ENCODE peak calls at places on chromosomes 4 and X, in five cellular contexts. One of them, this sample, is unnamed.

GRCh38 chr4:184166736-184167135 is 50.9 kb downstream of the ENPP6 start:
- DNase-seq in fibroblast of pulmonary artery: no peak
- DNase-seq in upper lobe of right lung: no peak
- DNase-seq in naive thymus-derived CD4-positive, alpha-beta T cell: no peak
- DNase-seq in fibroblast of lung: no peak
- DNase-seq in this sample: no peak

GRCh38 chr4:6331018-6331417 is 61.4 kb downstream of the WFS1 start:
- DNase-seq in naive thymus-derived CD4-positive, alpha-beta T cell: no peak
- DNase-seq in fibroblast of pulmonary artery: peak
- DNase-seq in fibroblast of lung: no peak
- DNase-seq in upper lobe of right lung: no peak
- DNase-seq in this sample: no peak

GRCh38 chr4:26330946-26331345 is 10.1 kb downstream of the RBPJ start:
- DNase-seq in fibroblast of pulmonary artery: no peak
- DNase-seq in naive thymus-derived CD4-positive, alpha-beta T cell: no peak
- DNase-seq in upper lobe of right lung: no peak
- DNase-seq in fibroblast of lung: no peak
- DNase-seq in this sample: no peak

GRCh38 chrX:113275769-113276168 is 435.1 kb upstream of the AMOT start:
- DNase-seq in fibroblast of pulmonary artery: no peak
- DNase-seq in upper lobe of right lung: no peak
- DNase-seq in naive thymus-derived CD4-positive, alpha-beta T cell: no peak
- DNase-seq in fibroblast of lung: no peak
- DNase-seq in this sample: no peak

GRCh38 chr4:85928775-85929585 is 430.9 kb downstream of the MAPK10 start:
- DNase-seq in upper lobe of right lung: no peak
- DNase-seq in naive thymus-derived CD4-positive, alpha-beta T cell: no peak
- DNase-seq in fibroblast of lung: peak
- DNase-seq in fibroblast of pulmonary artery: peak
- DNase-seq in this sample: no peak

GRCh38 chrX:120790118-120790517 is 85.5 kb downstream of the CT47B1 start:
- DNase-seq in fibroblast of pulmonary artery: peak
- DNase-seq in upper lobe of right lung: no peak
- DNase-seq in fibroblast of lung: peak
- DNase-seq in naive thymus-derived CD4-positive, alpha-beta T cell: peak
- DNase-seq in this sample: peak

GRCh38 chr4:17030543-17030942 is 132.1 kb upstream of the LDB2 start:
- DNase-seq in naive thymus-derived CD4-positive, alpha-beta T cell: no peak
- DNase-seq in fibroblast of pulmonary artery: peak
- DNase-seq in fibroblast of lung: peak
- DNase-seq in upper lobe of right lung: no peak
- DNase-seq in this sample: no peak

GRCh38 chr4:20248155-20248558 is 3.5 kb upstream of the SLIT2 start:
- DNase-seq in fibroblast of lung: peak
- DNase-seq in fibroblast of pulmonary artery: peak
- DNase-seq in naive thymus-derived CD4-positive, alpha-beta T cell: no peak
- DNase-seq in upper lobe of right lung: no peak
- DNase-seq in this sample: no peak

GRCh38 chr4:147056951-147057630 is 111.4 kb upstream of the TTC29 start:
- DNase-seq in naive thymus-derived CD4-positive, alpha-beta T cell: no peak
- DNase-seq in fibroblast of lung: peak
- DNase-seq in upper lobe of right lung: no peak
- DNase-seq in fibroblast of pulmonary artery: peak
- DNase-seq in this sample: no peak

GRCh38 chrX:32871636-32872035 is 339.7 kb downstream of the DMD start:
- DNase-seq in fibroblast of pulmonary artery: peak
- DNase-seq in naive thymus-derived CD4-positive, alpha-beta T cell: no peak
- DNase-seq in upper lobe of right lung: no peak
- DNase-seq in fibroblast of lung: peak
- DNase-seq in this sample: no peak

DNA sequence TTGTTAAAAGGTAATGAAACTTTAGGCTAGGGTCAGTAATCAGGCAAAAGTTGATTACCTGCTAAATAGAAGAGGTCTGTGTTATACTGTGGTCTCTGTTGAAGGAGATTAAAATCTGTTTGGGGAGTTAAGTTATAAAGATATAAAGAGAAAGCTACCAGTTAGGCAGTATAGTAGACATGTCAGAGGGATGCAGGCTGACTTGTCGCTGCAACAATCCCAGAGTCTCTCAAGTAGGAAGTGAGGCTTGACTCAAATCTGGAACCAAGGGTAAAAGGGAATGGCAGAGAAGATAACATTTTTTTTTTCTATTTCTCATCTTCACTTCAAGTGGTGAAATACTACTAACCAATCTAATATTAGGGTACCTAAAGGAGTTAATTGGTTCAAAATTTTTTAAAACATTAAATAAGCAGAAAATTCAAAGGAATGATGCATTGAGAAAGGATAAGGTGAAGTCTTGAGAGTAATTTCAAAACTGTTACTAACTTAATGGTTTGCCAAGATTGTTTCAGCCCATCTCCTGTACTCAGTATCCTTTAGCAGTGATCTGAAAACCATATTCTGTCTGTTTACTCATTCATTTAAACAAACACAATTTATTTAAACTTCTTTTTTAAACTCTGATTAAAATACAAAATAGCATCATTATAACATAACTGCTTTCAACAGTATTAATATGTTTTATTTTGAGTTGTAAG is 12.8 kb downstream of the HERC3 start:
- DNase-seq in fibroblast of pulmonary artery: no peak
- DNase-seq in upper lobe of right lung: no peak
- DNase-seq in naive thymus-derived CD4-positive, alpha-beta T cell: no peak
- DNase-seq in fibroblast of lung: no peak
- DNase-seq in this sample: no peak
- H3K4me3 ChIP-seq in fibroblast of pulmonary artery: no peak
- H3K4me3 ChIP-seq in upper lobe of right lung: no peak
- H3K4me3 ChIP-seq in naive thymus-derived CD4-positive, alpha-beta T cell: no peak
- H3K4me3 ChIP-seq in fibroblast of lung: no peak
- H3K4me3 ChIP-seq in this sample: no peak

GRCh38 chrX:49627030-49627777 is 28.4 kb downstream of the GAGE1 start:
- DNase-seq in upper lobe of right lung: no peak
- DNase-seq in fibroblast of lung: no peak
- DNase-seq in fibroblast of pulmonary artery: no peak
- DNase-seq in naive thymus-derived CD4-positive, alpha-beta T cell: no peak
- DNase-seq in this sample: peak
- H3K4me3 ChIP-seq in upper lobe of right lung: peak
- H3K4me3 ChIP-seq in fibroblast of lung: no peak
- H3K4me3 ChIP-seq in fibroblast of pulmonary artery: no peak
- H3K4me3 ChIP-seq in naive thymus-derived CD4-positive, alpha-beta T cell: no peak
- H3K4me3 ChIP-seq in this sample: no peak

GRCh38 chr4:65971686-65972085 is 301.4 kb upstream of the EPHA5 start:
- DNase-seq in naive thymus-derived CD4-positive, alpha-beta T cell: no peak
- DNase-seq in fibroblast of pulmonary artery: no peak
- DNase-seq in upper lobe of right lung: no peak
- DNase-seq in fibroblast of lung: no peak
- DNase-seq in this sample: no peak
- H3K4me3 ChIP-seq in naive thymus-derived CD4-positive, alpha-beta T cell: no peak
- H3K4me3 ChIP-seq in fibroblast of pulmonary artery: no peak
- H3K4me3 ChIP-seq in upper lobe of right lung: no peak
- H3K4me3 ChIP-seq in fibroblast of lung: no peak
- H3K4me3 ChIP-seq in this sample: no peak

DNA sequence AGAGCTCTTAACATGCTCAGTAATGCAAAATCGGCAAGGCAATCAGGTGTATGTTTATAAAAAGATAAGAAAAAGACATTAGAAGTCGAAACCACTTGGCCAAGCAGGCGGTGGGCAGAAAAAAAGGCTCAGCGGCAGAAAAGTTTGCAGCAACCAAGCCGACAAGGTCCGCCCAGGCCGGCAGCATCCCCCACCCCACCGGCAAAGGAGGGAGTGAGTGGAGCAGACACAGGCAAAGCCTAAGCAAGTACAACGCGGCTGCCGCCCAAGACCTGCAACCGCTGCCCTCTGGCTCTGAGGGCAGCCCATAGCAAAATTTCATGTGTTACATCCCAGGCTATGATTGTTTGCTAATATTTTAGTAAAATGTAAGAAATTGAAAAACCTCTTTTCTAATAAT is 125.4 kb upstream of the ZCCHC13 start:
- DNase-seq in naive thymus-derived CD4-positive, alpha-beta T cell: no peak
- DNase-seq in fibroblast of pulmonary artery: no peak
- DNase-seq in upper lobe of right lung: no peak
- DNase-seq in fibroblast of lung: no peak
- DNase-seq in this sample: no peak
- H3K4me3 ChIP-seq in naive thymus-derived CD4-positive, alpha-beta T cell: no peak
- H3K4me3 ChIP-seq in fibroblast of pulmonary artery: no peak
- H3K4me3 ChIP-seq in upper lobe of right lung: no peak
- H3K4me3 ChIP-seq in fibroblast of lung: no peak
- H3K4me3 ChIP-seq in this sample: no peak

GRCh38 chrX:118634336-118634735 is 93.1 kb upstream of the IL13RA1 start:
- DNase-seq in upper lobe of right lung: no peak
- DNase-seq in fibroblast of lung: no peak
- DNase-seq in naive thymus-derived CD4-positive, alpha-beta T cell: no peak
- DNase-seq in fibroblast of pulmonary artery: no peak
- DNase-seq in this sample: no peak
- H3K4me3 ChIP-seq in upper lobe of right lung: no peak
- H3K4me3 ChIP-seq in fibroblast of lung: no peak
- H3K4me3 ChIP-seq in naive thymus-derived CD4-positive, alpha-beta T cell: no peak
- H3K4me3 ChIP-seq in fibroblast of pulmonary artery: no peak
- H3K4me3 ChIP-seq in this sample: no peak

GRCh38 chr4:103075435-103075893 is 1.1 kb downstream of the SLC9B2 start:
- DNase-seq in naive thymus-derived CD4-positive, alpha-beta T cell: no peak
- DNase-seq in fibroblast of lung: peak
- DNase-seq in fibroblast of pulmonary artery: peak
- DNase-seq in upper lobe of right lung: no peak
- DNase-seq in this sample: peak

GRCh38 chr4:103076777-103077347 is 301 bp upstream of the SLC9B2 start:
- DNase-seq in naive thymus-derived CD4-positive, alpha-beta T cell: no peak
- DNase-seq in fibroblast of pulmonary artery: no peak
- DNase-seq in fibroblast of lung: no peak
- DNase-seq in upper lobe of right lung: no peak
- DNase-seq in this sample: no peak

GRCh38 chr4:103074598-103075434 is 1.7 kb downstream of the SLC9B2 start:
- DNase-seq in upper lobe of right lung: no peak
- DNase-seq in fibroblast of pulmonary artery: peak
- DNase-seq in fibroblast of lung: peak
- DNase-seq in naive thymus-derived CD4-positive, alpha-beta T cell: no peak
- DNase-seq in this sample: peak

GRCh38 chr4:103075894-103076776 is at the start of gene SLC9B2:
- DNase-seq in fibroblast of lung: peak
- DNase-seq in upper lobe of right lung: peak
- DNase-seq in naive thymus-derived CD4-positive, alpha-beta T cell: peak
- DNase-seq in fibroblast of pulmonary artery: peak
- DNase-seq in this sample: peak

GRCh38 chr4:103074039-103074438 is 2.5 kb downstream of the SLC9B2 start:
- DNase-seq in fibroblast of pulmonary artery: no peak
- DNase-seq in fibroblast of lung: no peak
- DNase-seq in upper lobe of right lung: no peak
- DNase-seq in naive thymus-derived CD4-positive, alpha-beta T cell: no peak
- DNase-seq in this sample: no peak
- H3K4me3 ChIP-seq in fibroblast of pulmonary artery: no peak
- H3K4me3 ChIP-seq in fibroblast of lung: no peak
- H3K4me3 ChIP-seq in upper lobe of right lung: no peak
- H3K4me3 ChIP-seq in naive thymus-derived CD4-positive, alpha-beta T cell: no peak
- H3K4me3 ChIP-seq in this sample: peak

GRCh38 chr4:119297795-119298194 is 24.1 kb downstream of the FABP2 start:
- DNase-seq in naive thymus-derived CD4-positive, alpha-beta T cell: no peak
- DNase-seq in fibroblast of pulmonary artery: no peak
- DNase-seq in upper lobe of right lung: no peak
- DNase-seq in fibroblast of lung: no peak
- DNase-seq in this sample: no peak
- H3K4me3 ChIP-seq in naive thymus-derived CD4-positive, alpha-beta T cell: no peak
- H3K4me3 ChIP-seq in fibroblast of pulmonary artery: peak
- H3K4me3 ChIP-seq in upper lobe of right lung: peak
- H3K4me3 ChIP-seq in fibroblast of lung: peak
- H3K4me3 ChIP-seq in this sample: no peak

DNA sequence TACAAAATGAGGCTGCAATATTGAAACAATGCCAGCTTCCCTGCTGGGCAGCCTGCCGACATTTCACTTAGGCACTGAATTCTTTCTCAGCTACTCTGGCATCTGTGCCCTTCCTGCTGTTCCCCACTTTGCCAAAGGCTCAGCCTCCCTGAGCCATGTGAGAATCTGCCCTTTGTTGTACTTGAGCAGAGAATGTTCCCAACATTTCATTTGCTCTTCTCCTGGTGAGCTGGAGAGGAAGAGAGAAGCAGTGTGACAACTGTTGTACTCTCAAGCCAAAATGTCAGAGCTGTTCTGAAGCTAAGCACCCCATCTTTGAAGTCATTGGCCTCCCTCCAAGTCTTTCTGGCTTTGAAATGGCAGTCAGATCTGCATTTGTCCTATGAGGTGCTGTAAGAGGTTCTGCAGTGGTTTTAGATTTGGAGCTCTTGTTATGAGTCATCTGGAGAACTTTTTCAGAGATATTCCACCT is 32.5 kb downstream of the LANCL3 start:
- DNase-seq in fibroblast of pulmonary artery: no peak
- DNase-seq in naive thymus-derived CD4-positive, alpha-beta T cell: no peak
- DNase-seq in upper lobe of right lung: peak
- DNase-seq in fibroblast of lung: no peak
- DNase-seq in this sample: peak
- H3K4me3 ChIP-seq in fibroblast of pulmonary artery: no peak
- H3K4me3 ChIP-seq in naive thymus-derived CD4-positive, alpha-beta T cell: no peak
- H3K4me3 ChIP-seq in upper lobe of right lung: no peak
- H3K4me3 ChIP-seq in fibroblast of lung: no peak
- H3K4me3 ChIP-seq in this sample: no peak

DNA sequence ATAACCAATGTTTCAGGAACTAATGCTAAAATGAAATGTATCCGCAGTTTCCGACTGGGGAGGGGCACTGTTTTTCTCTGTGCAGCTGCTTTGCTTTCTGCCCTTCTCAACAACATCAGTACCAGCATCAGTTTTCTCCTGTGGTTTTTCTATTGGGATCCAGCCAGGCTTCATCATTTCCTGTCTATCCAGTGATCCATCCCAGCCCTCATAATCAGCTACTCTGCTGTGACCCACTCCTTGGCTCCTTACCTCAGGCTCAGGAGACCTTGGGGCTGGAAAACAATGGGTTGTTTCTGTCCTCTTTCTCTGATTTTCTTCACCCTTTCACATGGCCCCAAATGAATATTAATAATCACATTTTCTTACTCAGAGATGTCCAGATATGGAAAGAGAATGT is 222.2 kb upstream of the DKK2 start:
- DNase-seq in upper lobe of right lung: no peak
- DNase-seq in fibroblast of lung: peak
- DNase-seq in naive thymus-derived CD4-positive, alpha-beta T cell: no peak
- DNase-seq in fibroblast of pulmonary artery: peak
- DNase-seq in this sample: no peak
- H3K4me3 ChIP-seq in upper lobe of right lung: no peak
- H3K4me3 ChIP-seq in fibroblast of lung: no peak
- H3K4me3 ChIP-seq in naive thymus-derived CD4-positive, alpha-beta T cell: no peak
- H3K4me3 ChIP-seq in fibroblast of pulmonary artery: no peak
- H3K4me3 ChIP-seq in this sample: no peak

DNA sequence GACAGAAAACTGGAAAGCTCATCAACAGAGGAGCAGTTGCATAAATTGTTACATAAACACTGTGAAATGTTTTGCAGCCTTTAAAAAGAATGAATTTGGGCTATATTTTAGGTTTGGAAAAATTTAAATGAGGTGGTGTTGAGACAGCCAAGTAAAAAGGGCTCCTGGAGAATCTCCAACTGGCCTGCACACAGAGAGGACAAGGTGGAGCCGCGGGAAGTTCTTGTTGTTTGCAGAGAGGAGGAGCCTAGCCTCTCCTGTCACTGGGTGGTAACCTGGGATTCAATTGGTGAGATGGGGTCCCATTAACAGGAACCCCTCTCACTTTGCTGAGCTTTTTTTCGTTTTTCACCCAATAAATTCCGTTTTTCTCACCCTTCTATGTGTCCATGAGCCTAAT is 13.4 kb downstream of the GIMD1 start:
- DNase-seq in naive thymus-derived CD4-positive, alpha-beta T cell: no peak
- DNase-seq in fibroblast of lung: no peak
- DNase-seq in upper lobe of right lung: no peak
- DNase-seq in fibroblast of pulmonary artery: no peak
- DNase-seq in this sample: no peak
- H3K4me3 ChIP-seq in naive thymus-derived CD4-positive, alpha-beta T cell: no peak
- H3K4me3 ChIP-seq in fibroblast of lung: no peak
- H3K4me3 ChIP-seq in upper lobe of right lung: peak
- H3K4me3 ChIP-seq in fibroblast of pulmonary artery: no peak
- H3K4me3 ChIP-seq in this sample: no peak

This sample was measured in GM06990.